ENCODE peak calls at places on chromosomes 2 and 18, in nine cellular contexts. S, G, A, P, Y, U, M, I and B are unnamed samples. For H3K4me1, the result is how much of the 10 kb centered on the place peaks cover.

GRCh38 chr2:235066895-235067294 is 115.1 kb downstream of the SH3BP4 start:
- DNase-seq in G (no peak), M (no peak), A (no peak), P (no peak), U (no peak), S (no peak), I (no peak), Y (peak), B (no peak)

GRCh38 chr18:62577748-62578147 is 54.9 kb downstream of the ZCCHC2 start:
- DNase-seq in S (no peak), I (no peak), M (no peak), Y (no peak), G (no peak), A (no peak), U (no peak), P (no peak), B (no peak)

GRCh38 chr2:199692489-199692888 is 158.5 kb downstream of the FTCDNL1 start:
- DNase-seq in Y (no peak), M (no peak), G (no peak), A (peak), I (peak), U (no peak), S (no peak), P (no peak), B (no peak)

GRCh38 chr18:21361297-21361880 is 119.4 kb downstream of the GREB1L start:
- DNase-seq in S (no peak), P (no peak), A (no peak), Y (peak), U (no peak), M (no peak), G (no peak), I (no peak), B (no peak)

GRCh38 chr18:43116699-43117294 is 1.3 kb upstream of the RIT2 start:
- DNase-seq in A (no peak), Y (no peak), U (no peak), S (no peak), I (no peak), P (no peak), M (no peak), G (no peak), B (no peak)

GRCh38 chr2:202278944-202279343 is 13.4 kb downstream of the NOP58 start:
- DNase-seq in Y (peak), A (no peak), P (no peak), U (no peak), G (no peak), S (no peak), I (no peak), M (peak), B (no peak)

GRCh38 chr2:189204322-189204941 is 24.9 kb upstream of the COL5A2 start:
- DNase-seq in M (no peak), S (no peak), A (no peak), Y (no peak), P (no peak), U (no peak), I (no peak), G (no peak), B (no peak)

GRCh38 chr2:159798376-159798724 is 342 bp upstream of the CD302 start:
- DNase-seq in Y (no peak), S (no peak), P (no peak), M (no peak), A (no peak), G (no peak), I (no peak), U (no peak), B (no peak)

GRCh38 chr18:79339094-79339908 is 56.4 kb upstream of the NFATC1 start:
- DNase-seq in U (no peak), S (no peak), P (no peak), A (no peak), Y (no peak), G (no peak), I (no peak), M (no peak), B (no peak)

GRCh38 chr18:36284671-36285295 is 12.7 kb upstream of the FHOD3 start:
- DNase-seq in S (no peak), U (peak), P (no peak), A (peak), I (no peak), M (peak), Y (peak), G (peak), B (no peak)

GRCh38 chr18:48979944-48980890 is 29.5 kb upstream of the SMAD7 start:
- DNase-seq in U (no peak), Y (no peak), P (no peak), G (no peak), M (no peak), A (peak), I (no peak), S (no peak), B (no peak)

GRCh38 chr2:21092308-21092869 is 31.4 kb upstream of the TDRD15 start:
- DNase-seq in U (no peak), S (no peak), A (no peak), G (no peak), I (no peak), Y (no peak), M (peak), P (no peak), B (no peak)

GRCh38 chr2:163405298-163405697 is 330.5 kb downstream of the FIGN start:
- DNase-seq in M (peak), S (no peak), Y (no peak), P (no peak), I (no peak), U (no peak), G (no peak), A (no peak), B (no peak)

GRCh38 chr2:156471772-156472171 is 35.6 kb downstream of the GPD2 start:
- DNase-seq in Y (no peak), I (no peak), A (no peak), G (no peak), S (no peak), P (no peak), U (no peak), M (no peak), B (no peak)

GRCh38 chr2:10794891-10795290 is 17.7 kb downstream of the PDIA6 start:
- DNase-seq in A (no peak), S (no peak), M (no peak), Y (no peak), I (no peak), P (no peak), G (no peak), U (no peak), B (no peak)

GRCh38 chr2:47223980-47224379 is 68.9 kb upstream of the STPG4 start:
- DNase-seq in S (no peak), Y (no peak), G (no peak), I (no peak), A (no peak), U (no peak), P (no peak), M (no peak), B (no peak)

GRCh38 chr2:190880374-190881073 is at the start of gene GLS:
- DNase-seq in G (peak), Y (peak), P (peak), S (peak), U (peak), I (peak), A (peak), M (peak), B (peak)

GRCh38 chr2:195622966-195623365 is 34.1 kb upstream of the SLC39A10 start:
- DNase-seq in Y (no peak), M (no peak), S (no peak), G (no peak), I (no peak), U (no peak), P (no peak), A (no peak), B (no peak)

GRCh38 chr2:10252202-10252601 is 50.5 kb upstream of the HPCAL1 start:
- DNase-seq in M (no peak), P (no peak), I (no peak), U (no peak), S (no peak), G (no peak), A (no peak), Y (no peak), B (no peak)

GRCh38 chr2:36408198-36408703 is 52.7 kb downstream of the CRIM1 start:
- DNase-seq in P (peak), I (peak), G (no peak), S (no peak), M (no peak), Y (peak), U (no peak), A (no peak), B (peak)

GRCh38 chr2:2698182-2699116 is 367.4 kb upstream of the MYT1L start:
- DNase-seq in S (no peak), A (no peak), I (no peak), P (no peak), U (no peak), Y (peak), G (no peak), M (peak), B (no peak)

GRCh38 chr18:76803814-76804213 is 18.5 kb upstream of the ZNF236 start:
- DNase-seq in U (peak), P (peak), S (peak), Y (peak), M (peak), G (peak), A (peak), I (peak), B (no peak)

GRCh38 chr2:199488772-199489400 is 31.1 kb upstream of the SATB2 start:
- DNase-seq in G (no peak), P (no peak), U (no peak), S (no peak), I (no peak), A (peak), M (peak), Y (peak), B (no peak)

GRCh38 chr2:189412330-189412953 is 28.8 kb upstream of the WDR75 start:
- DNase-seq in I (peak), Y (peak), M (peak), S (no peak), A (peak), U (peak), P (no peak), G (peak), B (no peak)

GRCh38 chr2:71788186-71788525 is 334.8 kb downstream of the DYSF start:
- DNase-seq in M (no peak), I (no peak), P (no peak), U (no peak), A (no peak), S (no peak), Y (no peak), G (no peak), B (no peak)

GRCh38 chr2:127117603-127118002 is 10.6 kb upstream of the BIN1 start:
- DNase-seq in G (no peak), A (no peak), P (no peak), S (no peak), M (no peak), U (no peak), I (no peak), Y (no peak), B (peak)

GRCh38 chr2:234368861-234369261 is 128.0 kb downstream of the ARL4C start:
- DNase-seq in G (peak), A (peak), P (no peak), Y (peak), S (no peak), U (peak), M (no peak), I (no peak), B (no peak)

GRCh38 chr2:168992591-168993349 is 38.4 kb downstream of the ABCB11 start:
- DNase-seq in M (no peak), S (no peak), U (no peak), A (no peak), P (no peak), Y (no peak), G (no peak), I (no peak), B (no peak)

GRCh38 chr2:238261718-238262375 is 22.0 kb upstream of the HES6 start:
- DNase-seq in U (no peak), M (no peak), A (no peak), Y (no peak), G (no peak), S (peak), P (peak), I (no peak), B (peak)

GRCh38 chr2:238260879-238261278 is 21.0 kb upstream of the HES6 start:
- DNase-seq in I (no peak), G (no peak), U (no peak), M (no peak), Y (no peak), S (peak), P (peak), A (no peak), B (peak)

GRCh38 chr2:238257786-238258700 is 18.2 kb upstream of the HES6 start:
- DNase-seq in S (peak), Y (no peak), A (no peak), P (no peak), M (no peak), G (no peak), U (no peak), I (peak), B (peak)

GRCh38 chr2:238256594-238257104 is 16.8 kb upstream of the HES6 start:
- DNase-seq in Y (peak), P (peak), I (no peak), S (peak), A (peak), G (peak), M (peak), U (peak), B (peak)

DNA sequence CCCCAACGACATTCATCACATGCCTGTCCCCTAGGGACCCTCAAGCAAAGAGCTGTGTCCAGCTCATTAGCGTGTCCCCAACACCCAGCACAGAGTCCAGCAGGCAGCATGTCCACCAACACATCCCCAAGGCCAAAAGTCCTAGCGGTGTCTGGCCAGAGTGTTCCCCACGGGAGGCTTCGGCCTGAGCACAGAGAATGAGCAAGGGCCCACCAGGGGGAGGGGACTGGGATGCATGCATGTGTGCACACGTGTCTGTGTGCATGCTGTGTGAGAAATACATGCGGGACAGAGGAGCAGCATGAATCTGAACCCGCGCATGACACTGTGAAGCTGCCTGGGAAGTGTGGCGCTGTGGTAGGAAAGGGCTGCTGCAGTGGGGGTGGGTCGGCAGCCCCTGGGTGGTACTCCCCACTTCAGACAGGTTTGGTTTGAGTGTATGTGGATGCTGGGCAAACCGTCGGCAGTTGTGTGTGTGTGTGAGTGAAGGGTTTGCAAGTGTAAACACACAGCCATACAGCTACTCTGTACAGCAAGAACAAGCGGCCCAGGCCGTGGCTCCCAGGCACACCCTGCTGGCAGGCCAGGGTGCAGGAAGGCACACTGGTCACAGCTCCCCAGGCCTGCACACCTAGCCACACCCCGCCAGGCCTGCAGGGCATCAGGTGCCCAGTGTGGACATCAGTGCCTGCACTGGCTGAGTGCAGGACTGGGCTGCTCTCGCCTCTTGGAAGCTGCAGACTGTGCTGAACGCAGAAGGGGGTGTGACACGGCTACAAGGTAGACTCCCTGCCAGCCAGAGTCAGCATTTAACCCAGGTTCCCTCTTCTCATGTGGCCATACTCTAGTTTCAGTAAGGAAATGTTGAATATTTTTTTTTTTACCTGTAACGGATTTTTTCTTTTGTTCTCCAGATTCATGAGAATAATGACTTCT is 19.5 kb upstream of the HES6 start:
- DNase-seq in S (peak), P (peak), I (no peak), M (peak), A (no peak), U (no peak), Y (no peak), G (no peak), B (peak)
- H3K4me1 ChIP-seq in S (under half), P (under half), I (under half), M (under half), A (under half), U (under half), Y (under half), G (under half), B (under half)

GRCh38 chr2:204885747-204886146 is 340.5 kb downstream of the PARD3B start:
- DNase-seq in I (no peak), U (no peak), A (no peak), S (no peak), Y (peak), G (no peak), P (no peak), M (no peak), B (no peak)

GRCh38 chr2:204886713-204887112 is 341.4 kb downstream of the PARD3B start:
- DNase-seq in U (no peak), I (no peak), M (no peak), G (no peak), P (no peak), S (no peak), Y (no peak), A (no peak), B (no peak)

GRCh38 chr2:204892506-204893255 is 347.4 kb downstream of the PARD3B start:
- DNase-seq in A (no peak), P (no peak), M (no peak), Y (no peak), U (no peak), S (no peak), G (no peak), I (no peak), B (no peak)

GRCh38 chr2:204890680-204891079 is 345.4 kb downstream of the PARD3B start:
- DNase-seq in S (no peak), G (no peak), M (no peak), I (no peak), P (no peak), U (no peak), A (no peak), Y (no peak), B (no peak)

GRCh38 chr2:204888222-204888621 is 342.9 kb downstream of the PARD3B start:
- DNase-seq in P (no peak), M (no peak), A (no peak), Y (no peak), I (no peak), S (no peak), U (no peak), G (no peak), B (no peak)
- H3K4me1 ChIP-seq in P (under half), M (under half), A (under half), Y (under half), I (under half), S (under half), U (under half), G (under half), B (under half)

GRCh38 chr2:29729932-29730331 is 191.5 kb downstream of the ALK start:
- DNase-seq in A (no peak), I (no peak), M (no peak), S (no peak), G (no peak), Y (no peak), U (no peak), P (no peak), B (no peak)
- H3K4me1 ChIP-seq in A (under half), I (under half), M (under half), S (under half), G (under half), Y (under half), U (under half), P (under half), B (under half)

GRCh38 chr2:239322414-239323086 is 78.3 kb downstream of the HDAC4 start:
- DNase-seq in U (peak), P (peak), G (no peak), I (no peak), M (no peak), Y (no peak), S (no peak), A (peak), B (no peak)
- H3K4me1 ChIP-seq in U (half or more), P (under half), G (under half), I (under half), M (under half), Y (under half), S (under half), A (under half), B (under half)

DNA sequence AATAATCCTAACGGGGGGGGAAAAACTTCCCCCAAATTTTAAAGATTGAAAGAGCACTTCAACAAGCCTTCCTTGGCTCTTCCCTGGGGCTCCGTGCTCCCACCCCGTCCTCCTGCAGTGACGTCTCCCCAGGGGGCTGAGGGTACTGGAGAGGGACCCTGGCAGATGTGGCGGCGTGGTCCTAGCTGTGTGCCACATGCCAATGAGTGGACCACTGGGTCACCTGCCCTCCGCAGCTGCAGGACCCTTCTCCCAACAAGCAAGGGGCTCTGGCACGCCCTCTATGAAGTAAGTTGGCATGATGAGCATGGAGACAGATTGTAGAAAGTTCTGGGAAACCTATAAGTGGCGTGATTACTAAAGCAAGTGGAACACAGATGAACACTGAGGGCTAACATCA is 46.7 kb downstream of the PXDN start:
- DNase-seq in Y (no peak), U (no peak), A (no peak), S (no peak), P (no peak), M (no peak), G (no peak), I (no peak), B (peak)
- H3K4me1 ChIP-seq in Y (under half), U (under half), A (under half), S (under half), P (under half), M (under half), G (under half), I (under half), B (under half)

GRCh38 chr2:238107525-238108422 is 7.6 kb downstream of the ESPNL start:
- DNase-seq in P (peak), G (no peak), Y (no peak), A (peak), I (no peak), U (no peak), S (no peak), M (peak), B (peak)

GRCh38 chr2:238106698-238107524 is 6.8 kb downstream of the ESPNL start:
- DNase-seq in I (no peak), U (no peak), A (peak), Y (peak), P (peak), M (peak), G (no peak), S (no peak), B (peak)

GRCh38 chr2:238105506-238106338 is 5.6 kb downstream of the ESPNL start:
- DNase-seq in I (no peak), P (peak), U (no peak), Y (no peak), S (no peak), G (no peak), A (peak), M (no peak), B (peak)

GRCh38 chr2:238104521-238105311 is 4.6 kb downstream of the ESPNL start:
- DNase-seq in Y (no peak), M (no peak), S (no peak), U (no peak), G (no peak), I (no peak), A (peak), P (no peak), B (peak)

GRCh38 chr2:238106339-238106697 is 6.2 kb downstream of the ESPNL start:
- DNase-seq in U (no peak), G (no peak), M (no peak), A (peak), P (no peak), Y (no peak), I (no peak), S (no peak), B (peak)
- H3K4me1 ChIP-seq in U (under half), G (under half), M (under half), A (under half), P (under half), Y (under half), I (under half), S (under half), B (under half)

GRCh38 chr2:64005707-64006356 is 13.4 kb downstream of the VPS54 start:
- DNase-seq in Y (no peak), P (no peak), G (no peak), A (no peak), M (no peak), S (no peak), U (no peak), I (no peak), B (no peak)
- H3K4me1 ChIP-seq in Y (under half), P (under half), G (under half), A (under half), M (under half), S (under half), U (under half), I (under half), B (under half)